ENCODE peak calls at places on chromosomes 7 and 10, in eight cellular contexts. F, V, P, K, W, J, Y and G are unnamed samples.

GRCh38 chr7:146116452-146117219 is at the start of gene CNTNAP2:
- DNase-seq in J (peak; percentile 86), P (no peak), F (no peak), W (no peak), Y (no peak), K (peak; percentile 3), V (peak; percentile 69), G (peak; percentile 52)

GRCh38 chr7:130143986-130144618 is 61.1 kb downstream of the TMEM209 start:
- DNase-seq in P (no peak), F (no peak), K (no peak), W (no peak), Y (no peak), V (no peak), J (no peak), G (peak; percentile 55)

GRCh38 chr10:113026679-113027078 is 76.6 kb downstream of the TCF7L2 start:
- DNase-seq in P (no peak), J (no peak), V (no peak), F (no peak), Y (no peak), K (no peak), W (no peak), G (no peak)

GRCh38 chr7:156238366-156239133 is 402.0 kb upstream of the RNF32 start:
- DNase-seq in J (no peak), Y (no peak), V (no peak), K (no peak), W (no peak), P (no peak), F (no peak), G (no peak)

GRCh38 chr7:112022128-112022527 is 184.1 kb downstream of the DOCK4 start:
- DNase-seq in J (no peak), P (no peak), F (no peak), V (no peak), W (no peak), Y (no peak), K (no peak), G (peak; percentile 55)

GRCh38 chr10:24255907-24256306 is 47.0 kb downstream of the KIAA1217 start:
- DNase-seq in P (no peak), F (no peak), W (peak; percentile 39), J (peak; percentile 70), Y (no peak), K (peak; percentile 11), V (no peak), G (peak; percentile 11)

GRCh38 chr10:11610855-11611247 is 599 bp downstream of the USP6NL start:
- DNase-seq in J (no peak), P (peak; percentile 64), F (no peak), K (no peak), V (peak; percentile 46), Y (peak; percentile 33), W (peak; percentile 19), G (peak; percentile 47)

GRCh38 chr10:125001313-125002043 is 59.6 kb downstream of the ZRANB1 start:
- DNase-seq in W (no peak), K (no peak), V (no peak), F (no peak), P (no peak), Y (no peak), J (peak; percentile 52), G (no peak)

GRCh38 chr10:52210161-52210560 is 103.9 kb upstream of the DKK1 start:
- DNase-seq in V (no peak), J (no peak), F (no peak), K (peak; percentile 38), Y (no peak), W (no peak), P (no peak), G (no peak)

GRCh38 chr10:69360485-69361302 is 56.0 kb downstream of the TACR2 start:
- DNase-seq in J (no peak), P (no peak), K (peak; percentile 100), Y (no peak), W (peak; percentile 89), F (no peak), V (no peak), G (peak; percentile 82)

GRCh38 chr10:11881028-11881476 is 57.9 kb downstream of the PROSER2 start:
- DNase-seq in J (no peak), Y (no peak), P (no peak), W (no peak), K (no peak), V (no peak), F (no peak), G (no peak)

GRCh38 chr10:124640538-124641231 is 103.5 kb downstream of the FAM53B start:
- DNase-seq in Y (no peak), P (no peak), W (peak; percentile 25), J (no peak), V (no peak), F (no peak), K (no peak), G (no peak)

GRCh38 chr10:29603516-29603915 is 31.3 kb downstream of the SVIL start:
- DNase-seq in V (no peak), J (no peak), W (no peak), F (no peak), K (no peak), P (no peak), Y (no peak), G (no peak)

GRCh38 chr7:155763721-155764431 is 48.4 kb downstream of the SHH start:
- DNase-seq in K (no peak), Y (no peak), J (no peak), W (no peak), V (no peak), P (no peak), F (no peak), G (peak; percentile 45)

GRCh38 chr7:108486291-108486966 is 30.2 kb upstream of the NRCAM start:
- DNase-seq in Y (no peak), V (no peak), P (no peak), W (no peak), J (no peak), F (no peak), K (no peak), G (no peak)

GRCh38 chr10:70222340-70222794 is 10.9 kb downstream of the PPA1 start:
- DNase-seq in V (no peak), P (no peak), Y (peak; percentile 26), F (peak; percentile 77), J (no peak), K (peak; percentile 99), W (peak; percentile 84), G (peak; percentile 16)

GRCh38 chr7:42792841-42793240 is 119.0 kb downstream of the C7orf25 start:
- DNase-seq in F (no peak), V (no peak), P (no peak), J (no peak), Y (no peak), K (no peak), W (no peak), G (no peak)

GRCh38 chr7:150848111-150848510 is 4.2 kb upstream of the AOC1 start:
- DNase-seq in Y (no peak), V (no peak), K (no peak), F (no peak), W (no peak), J (no peak), P (no peak), G (no peak)

GRCh38 chr10:79202188-79203013 is 133.6 kb downstream of the ZMIZ1 start:
- DNase-seq in P (peak; percentile 71), W (peak; percentile 51), K (peak; percentile 89), F (no peak), V (peak; percentile 65), J (peak; percentile 73), Y (peak; percentile 15), G (peak; percentile 61)

GRCh38 chr10:77463967-77464745 is 173.5 kb downstream of the KCNMA1 start:
- DNase-seq in P (no peak), F (no peak), W (no peak), K (peak; percentile 65), V (no peak), Y (no peak), J (no peak), G (no peak)

GRCh38 chr10:22005763-22006162 is 2.2 kb upstream of the DNAJC1 start:
- DNase-seq in F (no peak), J (no peak), W (no peak), K (no peak), V (no peak), P (peak; percentile 48), Y (peak; percentile 46), G (no peak)

GRCh38 chr7:150753239-150753638 is 16.0 kb downstream of the GIMAP5 start:
- DNase-seq in W (no peak), J (no peak), Y (no peak), V (no peak), K (no peak), F (no peak), P (no peak), G (no peak)

GRCh38 chr7:35334511-35334910 is 80.6 kb upstream of the TBX20 start:
- DNase-seq in Y (no peak), K (peak; percentile 57), W (no peak), J (no peak), P (no peak), F (no peak), V (no peak), G (no peak)

GRCh38 chr7:105389090-105389650 is 449 bp upstream of the SRPK2 start:
- DNase-seq in J (no peak), K (peak; percentile 52), P (peak; percentile 57), W (peak; percentile 68), Y (peak; percentile 26), V (peak; percentile 78), F (peak; percentile 32), G (peak; percentile 73)
- TF ChIP-seq CTCF in J (peak; percentile 21), K (no peak), P (no peak), W (no peak), Y (no peak), V (no peak), F (no peak), G (no peak)

GRCh38 chr7:19552576-19552975 is 156.3 kb downstream of the POLR1F start:
- DNase-seq in V (no peak), P (no peak), K (no peak), Y (no peak), F (no peak), W (no peak), J (no peak), G (no peak)
- H3K9me2 ChIP-seq in V (no peaks in the 10 kb centered on the region), P (no peaks in the 10 kb centered on the region), K (no peaks in the 10 kb centered on the region), Y (no peaks in the 10 kb centered on the region), F (no peaks in the 10 kb centered on the region), W (no peaks in the 10 kb centered on the region), J (no peaks in the 10 kb centered on the region), G (no peaks in the 10 kb centered on the region)

GRCh38 chr7:135523146-135523545 is 13.2 kb upstream of the CNOT4 start:
- DNase-seq in V (no peak), Y (no peak), J (no peak), P (no peak), K (no peak), F (no peak), W (no peak), G (no peak)

GRCh38 chr7:135519233-135519688 is 9.4 kb upstream of the CNOT4 start:
- DNase-seq in J (no peak), V (no peak), F (no peak), K (no peak), W (no peak), Y (no peak), P (no peak), G (no peak)

GRCh38 chr7:135514856-135515255 is 5.0 kb upstream of the CNOT4 start:
- DNase-seq in W (no peak), K (no peak), F (no peak), Y (no peak), V (no peak), J (no peak), P (no peak), G (no peak)

GRCh38 chr7:135517060-135517459 is 7.2 kb upstream of the CNOT4 start:
- DNase-seq in W (no peak), K (no peak), F (no peak), Y (no peak), P (no peak), J (no peak), V (no peak), G (no peak)

GRCh38 chr7:135519871-135520270 is 10.0 kb upstream of the CNOT4 start:
- DNase-seq in Y (no peak), K (no peak), V (no peak), P (no peak), W (no peak), J (no peak), F (no peak), G (no peak)
- TF ChIP-seq CTCF in Y (no peak), K (no peak), V (no peak), P (no peak), W (no peak), J (no peak), F (no peak), G (no peak)

GRCh38 chr7:157824819-157825121 is 488.0 kb downstream of the DNAJB6 start:
- DNase-seq in F (no peak), P (no peak), V (no peak), W (no peak), J (no peak), K (no peak), Y (no peak), G (no peak)
- H3K9me2 ChIP-seq in F (no peaks in the 10 kb centered on the region), P (no peaks in the 10 kb centered on the region), V (no peaks in the 10 kb centered on the region), W (no peaks in the 10 kb centered on the region), J (no peaks in the 10 kb centered on the region), K (no peaks in the 10 kb centered on the region), Y (no peaks in the 10 kb centered on the region), G (no peaks in the 10 kb centered on the region)